ENCODE peak calls at places on chromosomes 11 and 22, in five cellular contexts. One of them, this sample, is unnamed.

GRCh38 chr11:46334211-46334610 is 13.1 kb upstream of the DGKZ start:
- DNase-seq in upper lobe of right lung: no peak
- DNase-seq in lower lobe of right lung: no peak
- DNase-seq in mammary epithelial cell: no peak
- DNase-seq in Caco-2: no peak
- DNase-seq in this sample: no peak

GRCh38 chr11:125086633-125087296 is 23.7 kb downstream of the SLC37A2 start:
- DNase-seq in Caco-2: no peak
- DNase-seq in upper lobe of right lung: peak; percentile 54
- DNase-seq in mammary epithelial cell: no peak
- DNase-seq in lower lobe of right lung: peak; percentile 42
- DNase-seq in this sample: no peak

GRCh38 chr11:134987223-134987768 is 575.3 kb upstream of the B3GAT1 start:
- DNase-seq in mammary epithelial cell: no peak
- DNase-seq in lower lobe of right lung: no peak
- DNase-seq in upper lobe of right lung: no peak
- DNase-seq in Caco-2: peak; percentile 62
- DNase-seq in this sample: no peak

GRCh38 chr22:46678785-46679700 is 58.9 kb downstream of the GRAMD4 start:
- DNase-seq in Caco-2: no peak
- DNase-seq in upper lobe of right lung: no peak
- DNase-seq in lower lobe of right lung: no peak
- DNase-seq in mammary epithelial cell: no peak
- DNase-seq in this sample: no peak

GRCh38 chr22:46823654-46824053 is 61.2 kb downstream of the TBC1D22A start:
- DNase-seq in Caco-2: no peak
- DNase-seq in upper lobe of right lung: no peak
- DNase-seq in mammary epithelial cell: no peak
- DNase-seq in lower lobe of right lung: no peak
- DNase-seq in this sample: no peak

GRCh38 chr11:13949876-13950275 is 12.6 kb upstream of the SPON1 start:
- DNase-seq in Caco-2: no peak
- DNase-seq in lower lobe of right lung: no peak
- DNase-seq in upper lobe of right lung: no peak
- DNase-seq in mammary epithelial cell: no peak
- DNase-seq in this sample: no peak

GRCh38 chr22:27146871-27147591 is 489.6 kb downstream of the MIAT start:
- DNase-seq in upper lobe of right lung: no peak
- DNase-seq in mammary epithelial cell: no peak
- DNase-seq in lower lobe of right lung: no peak
- DNase-seq in Caco-2: no peak
- DNase-seq in this sample: no peak

GRCh38 chr11:123086315-123086714 is 24.4 kb upstream of the HSPA8 start:
- DNase-seq in upper lobe of right lung: no peak
- DNase-seq in lower lobe of right lung: no peak
- DNase-seq in mammary epithelial cell: no peak
- DNase-seq in Caco-2: peak; percentile 37
- DNase-seq in this sample: no peak

GRCh38 chr11:10617551-10617950 is 49.1 kb upstream of the LYVE1 start:
- DNase-seq in upper lobe of right lung: no peak
- DNase-seq in Caco-2: no peak
- DNase-seq in lower lobe of right lung: no peak
- DNase-seq in mammary epithelial cell: no peak
- DNase-seq in this sample: peak; percentile 47

GRCh38 chr11:64854534-64855502 is 10.4 kb upstream of the CDC42BPG start:
- DNase-seq in Caco-2: peak; percentile 79
- DNase-seq in upper lobe of right lung: peak; percentile 89
- DNase-seq in mammary epithelial cell: peak; percentile 93
- DNase-seq in lower lobe of right lung: peak; percentile 86
- DNase-seq in this sample: peak; percentile 97

GRCh38 chr22:39253427-39254070 is 8.8 kb upstream of the PDGFB start:
- DNase-seq in lower lobe of right lung: no peak
- DNase-seq in mammary epithelial cell: peak; percentile 82
- DNase-seq in upper lobe of right lung: no peak
- DNase-seq in Caco-2: no peak
- DNase-seq in this sample: peak; percentile 88

GRCh38 chr11:86954288-86955110 is 696 bp downstream of the FZD4 start:
- DNase-seq in Caco-2: no peak
- DNase-seq in mammary epithelial cell: peak; percentile 6
- DNase-seq in lower lobe of right lung: peak; percentile 52
- DNase-seq in upper lobe of right lung: peak; percentile 68
- DNase-seq in this sample: peak; percentile 5

GRCh38 chr11:113849713-113850112 is 25.7 kb downstream of the USP28 start:
- DNase-seq in upper lobe of right lung: no peak
- DNase-seq in mammary epithelial cell: no peak
- DNase-seq in Caco-2: no peak
- DNase-seq in lower lobe of right lung: no peak
- DNase-seq in this sample: no peak
- TF ChIP-seq CTCF in upper lobe of right lung: no peak
- TF ChIP-seq CTCF in mammary epithelial cell: no peak
- TF ChIP-seq CTCF in Caco-2: no peak
- TF ChIP-seq CTCF in lower lobe of right lung: no peak
- TF ChIP-seq CTCF in this sample: no peak

GRCh38 chr11:100777118-100777517 is 90.0 kb downstream of the ARHGAP42 start:
- DNase-seq in upper lobe of right lung: no peak
- DNase-seq in lower lobe of right lung: no peak
- DNase-seq in mammary epithelial cell: peak; percentile 86
- DNase-seq in Caco-2: peak; percentile 86
- DNase-seq in this sample: peak; percentile 83
- H3K4me3 ChIP-seq in upper lobe of right lung: no peak overlapping the region
- H3K4me3 ChIP-seq in lower lobe of right lung: no peak overlapping the region
- H3K4me3 ChIP-seq in mammary epithelial cell: no peak overlapping the region
- H3K4me3 ChIP-seq in Caco-2: no peak overlapping the region
- H3K4me3 ChIP-seq in this sample: no peak overlapping the region

GRCh38 chr11:34366522-34366921 is 8.7 kb upstream of the ABTB2 start:
- DNase-seq in mammary epithelial cell: no peak
- DNase-seq in lower lobe of right lung: peak; percentile 54
- DNase-seq in upper lobe of right lung: no peak
- DNase-seq in Caco-2: no peak
- DNase-seq in this sample: peak; percentile 78
- TF ChIP-seq CTCF in mammary epithelial cell: peak; percentile 69
- TF ChIP-seq CTCF in lower lobe of right lung: peak; percentile 29
- TF ChIP-seq CTCF in upper lobe of right lung: peak; percentile 27
- TF ChIP-seq CTCF in Caco-2: no peak
- TF ChIP-seq CTCF in this sample: peak; percentile 64

DNA sequence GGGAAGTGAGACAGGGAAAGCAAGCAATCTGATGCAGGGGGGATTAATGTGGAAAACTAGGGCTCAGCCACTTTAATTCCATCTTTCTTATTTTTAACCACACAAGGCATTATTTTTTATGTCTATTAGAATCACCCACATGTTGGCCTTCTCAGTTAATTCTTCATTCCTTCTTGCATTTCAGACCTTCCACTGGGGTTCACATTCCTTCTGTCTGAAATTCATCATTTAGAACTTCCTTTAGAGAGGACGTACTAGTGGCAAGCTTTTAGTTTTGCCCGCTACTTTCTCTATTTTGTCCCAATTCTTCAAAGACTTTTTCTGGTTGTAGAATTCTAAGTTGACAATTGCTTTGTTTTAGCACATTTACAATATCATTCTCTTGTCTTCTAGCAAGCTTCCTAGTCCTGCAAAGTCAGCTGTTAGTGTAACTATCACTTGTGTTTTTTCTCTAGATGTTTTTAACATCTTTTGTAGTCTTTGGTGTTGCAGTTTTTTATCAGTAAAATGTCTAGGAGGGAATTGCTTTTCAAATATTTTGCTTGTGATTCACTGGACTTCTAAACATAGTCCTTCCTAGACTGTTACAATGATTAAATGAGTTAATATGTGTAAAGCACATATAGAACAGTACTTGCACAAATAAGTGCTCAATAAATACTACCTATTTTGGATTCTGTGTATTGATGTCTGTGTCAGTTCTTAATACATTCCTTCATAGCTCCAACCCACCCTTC is 5.5 kb upstream of the NNMT start:
- DNase-seq in upper lobe of right lung: no peak
- DNase-seq in lower lobe of right lung: no peak
- DNase-seq in Caco-2: no peak
- DNase-seq in mammary epithelial cell: no peak
- DNase-seq in this sample: no peak
- H3K4me3 ChIP-seq in upper lobe of right lung: no peak overlapping the region
- H3K4me3 ChIP-seq in lower lobe of right lung: no peak overlapping the region
- H3K4me3 ChIP-seq in Caco-2: no peak overlapping the region
- H3K4me3 ChIP-seq in mammary epithelial cell: no peak overlapping the region
- H3K4me3 ChIP-seq in this sample: no peak overlapping the region

DNA sequence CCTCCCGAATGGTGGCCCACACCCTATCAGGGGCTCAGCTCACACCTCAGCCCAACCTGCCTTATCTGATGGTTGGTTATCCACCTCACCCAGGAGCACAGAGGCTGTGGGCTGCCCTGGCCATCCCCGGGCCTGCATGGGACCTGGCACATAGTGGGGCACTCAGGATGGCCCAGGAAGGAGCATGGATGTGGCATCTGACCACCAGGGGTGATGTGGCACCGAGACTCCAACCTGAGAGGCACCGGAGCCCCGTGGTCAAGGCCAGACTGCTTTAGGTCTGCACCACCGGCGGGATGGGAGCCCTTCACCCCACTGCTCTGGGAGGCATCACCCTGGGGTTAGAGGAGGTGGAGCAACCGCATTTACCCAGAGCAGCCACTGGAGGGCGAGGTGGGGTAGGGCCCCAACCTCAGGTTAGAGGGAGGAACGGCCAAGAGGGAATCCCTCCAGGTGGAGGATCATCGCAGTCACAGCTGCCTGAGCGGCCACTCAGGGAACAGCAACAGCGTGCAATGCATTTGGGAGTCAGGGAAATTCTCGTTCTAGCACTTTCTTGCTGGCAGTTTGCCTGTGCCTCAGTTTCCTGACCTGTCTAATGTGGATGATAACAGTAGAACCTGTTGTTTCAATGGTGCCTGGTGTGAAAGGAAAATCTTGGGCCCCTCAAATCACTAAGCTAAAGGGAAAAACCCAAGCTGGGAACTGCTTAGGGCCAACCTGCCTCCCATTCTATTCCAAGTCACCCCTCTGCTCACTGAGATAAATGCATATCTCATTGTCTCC is 52.9 kb upstream of the CARS1 start:
- DNase-seq in Caco-2: peak; percentile 36
- DNase-seq in upper lobe of right lung: peak; percentile 77
- DNase-seq in mammary epithelial cell: peak; percentile 34
- DNase-seq in lower lobe of right lung: peak; percentile 64
- DNase-seq in this sample: peak; percentile 45
- TF ChIP-seq CTCF in Caco-2: no peak
- TF ChIP-seq CTCF in upper lobe of right lung: peak; percentile 70
- TF ChIP-seq CTCF in mammary epithelial cell: peak; percentile 77
- TF ChIP-seq CTCF in lower lobe of right lung: peak; percentile 77
- TF ChIP-seq CTCF in this sample: peak; percentile 67

DNA sequence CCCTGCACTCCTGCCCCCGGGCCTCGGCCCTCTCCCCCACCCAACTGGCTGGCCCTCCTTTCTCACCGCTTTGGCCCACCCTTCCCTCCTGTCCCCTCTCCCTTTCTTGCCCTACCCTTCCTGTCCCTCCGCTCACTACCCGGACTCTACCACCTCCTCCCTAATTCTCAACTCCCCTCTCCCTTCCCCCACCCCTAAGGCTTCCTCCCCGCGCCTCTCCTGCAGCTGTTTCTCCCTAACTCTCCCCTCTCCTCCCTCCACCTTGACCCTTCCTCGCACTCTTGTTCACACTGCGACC is 416 bp downstream of the SLC15A3 start:
- DNase-seq in mammary epithelial cell: no peak
- DNase-seq in upper lobe of right lung: no peak
- DNase-seq in Caco-2: no peak
- DNase-seq in lower lobe of right lung: no peak
- DNase-seq in this sample: no peak
- H3K4me3 ChIP-seq in mammary epithelial cell: no peak overlapping the region
- H3K4me3 ChIP-seq in upper lobe of right lung: peak overlapping the region; percentile 62
- H3K4me3 ChIP-seq in Caco-2: no peak overlapping the region
- H3K4me3 ChIP-seq in lower lobe of right lung: peak overlapping the region; percentile 62
- H3K4me3 ChIP-seq in this sample: no peak overlapping the region

DNA sequence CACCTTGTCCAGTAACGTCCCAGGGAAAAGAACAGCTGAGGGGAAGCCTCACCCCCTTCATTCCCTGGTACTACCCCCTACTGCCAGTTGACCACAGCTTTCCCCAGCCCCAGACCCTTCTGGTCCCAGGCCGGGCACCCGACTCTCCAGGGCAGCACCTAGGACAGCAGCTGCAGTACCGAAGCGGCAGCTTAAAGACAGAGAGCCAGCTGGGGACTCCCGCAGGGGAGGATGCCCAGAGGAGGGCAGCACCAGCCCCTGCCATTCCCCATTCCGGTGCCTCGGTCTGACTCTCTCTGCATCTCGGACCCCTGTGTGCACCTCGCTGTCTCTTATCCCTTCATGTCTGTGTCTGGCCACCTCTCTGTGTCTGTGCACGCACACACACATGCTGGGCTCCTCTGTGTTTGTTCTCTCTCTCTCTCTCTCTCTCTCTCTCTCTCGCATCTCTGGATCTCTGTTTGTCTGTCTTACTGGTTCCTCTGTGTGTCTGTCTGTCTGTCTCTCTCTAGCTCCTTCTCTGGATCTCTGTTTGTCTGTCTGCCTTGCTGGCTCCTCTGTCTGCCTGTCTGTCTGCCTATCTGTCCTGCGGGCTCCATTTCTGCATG is 9.4 kb downstream of the IGSF9B start:
- DNase-seq in Caco-2: no peak
- DNase-seq in mammary epithelial cell: peak; percentile 21
- DNase-seq in upper lobe of right lung: peak; percentile 64
- DNase-seq in lower lobe of right lung: no peak
- DNase-seq in this sample: peak; percentile 15
- TF ChIP-seq CTCF in Caco-2: peak; percentile 24
- TF ChIP-seq CTCF in mammary epithelial cell: peak; percentile 57
- TF ChIP-seq CTCF in upper lobe of right lung: peak; percentile 24
- TF ChIP-seq CTCF in lower lobe of right lung: peak; percentile 13
- TF ChIP-seq CTCF in this sample: peak; percentile 39

DNA sequence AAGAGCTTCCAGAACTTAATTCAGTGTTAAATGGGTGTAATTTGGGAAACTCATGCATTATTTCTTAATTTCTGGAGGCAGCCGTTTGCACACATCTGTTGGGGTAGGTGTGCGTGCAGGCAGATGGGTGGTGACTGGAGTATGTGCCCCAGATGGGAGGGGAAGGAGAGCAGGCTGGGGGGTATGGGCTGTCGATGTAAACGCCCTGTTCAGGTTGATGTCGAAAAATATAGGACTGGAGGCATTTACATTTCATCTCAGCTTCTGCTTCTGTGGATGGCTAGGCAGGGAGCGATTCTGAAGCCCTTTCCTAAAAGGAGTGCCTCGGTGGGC is 13.8 kb upstream of the SHISAL1 start:
- DNase-seq in Caco-2: no peak
- DNase-seq in lower lobe of right lung: no peak
- DNase-seq in mammary epithelial cell: no peak
- DNase-seq in upper lobe of right lung: no peak
- DNase-seq in this sample: no peak
- H3K4me3 ChIP-seq in Caco-2: no peak overlapping the region
- H3K4me3 ChIP-seq in lower lobe of right lung: peak overlapping the region; percentile 62
- H3K4me3 ChIP-seq in mammary epithelial cell: peak overlapping the region; percentile 47
- H3K4me3 ChIP-seq in upper lobe of right lung: peak overlapping the region; percentile 56
- H3K4me3 ChIP-seq in this sample: peak overlapping the region; percentile 62

DNA sequence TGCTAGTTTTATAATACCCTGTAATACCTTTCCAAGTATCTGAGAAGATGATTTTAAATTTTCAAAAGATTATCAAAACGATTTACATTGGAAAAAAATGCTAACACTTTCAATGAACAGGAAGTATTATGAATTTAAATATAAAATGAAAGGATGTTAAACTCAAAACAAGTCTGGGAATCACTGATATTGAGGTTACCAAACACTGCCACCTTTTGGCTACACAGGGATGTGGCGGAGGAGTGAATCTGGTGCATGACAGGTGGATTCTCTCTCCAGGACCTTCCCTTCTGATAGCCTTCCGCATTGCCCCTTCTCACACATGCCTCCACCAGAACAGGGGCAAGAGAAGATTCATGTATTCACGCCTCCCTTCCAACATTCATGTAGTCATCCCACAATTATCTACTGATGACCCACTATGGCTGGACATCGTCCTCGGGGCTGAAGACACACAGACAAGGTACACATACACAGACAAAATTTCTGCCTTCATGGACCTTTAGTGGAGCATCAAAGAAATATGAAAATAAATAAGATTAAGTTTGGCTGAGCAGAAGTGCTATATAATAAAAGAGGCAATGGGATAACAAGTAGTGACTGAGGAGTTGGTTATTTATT is 34.7 kb downstream of the ATG16L2 start:
- DNase-seq in Caco-2: no peak
- DNase-seq in mammary epithelial cell: peak; percentile 22
- DNase-seq in upper lobe of right lung: no peak
- DNase-seq in lower lobe of right lung: no peak
- DNase-seq in this sample: peak; percentile 70
- TF ChIP-seq CTCF in Caco-2: peak; percentile 90
- TF ChIP-seq CTCF in mammary epithelial cell: peak; percentile 83
- TF ChIP-seq CTCF in upper lobe of right lung: peak; percentile 67
- TF ChIP-seq CTCF in lower lobe of right lung: peak; percentile 67
- TF ChIP-seq CTCF in this sample: peak; percentile 89